ENCODE peak calls at places on chromosome 2, in five cellular contexts. One of them, this sample, is unnamed.

GRCh38 chr2:178855151-178855550 is 47.9 kb upstream of the TTN start:
- DNase-seq in body of pancreas: no peak
- DNase-seq in colonic mucosa: no peak
- DNase-seq in RWPE1: no peak
- DNase-seq in stomach: no peak
- DNase-seq in this sample: no peak

GRCh38 chr2:16652296-16653082 is 13.1 kb downstream of the CYRIA start:
- DNase-seq in body of pancreas: no peak
- DNase-seq in colonic mucosa: peak; percentile 47
- DNase-seq in RWPE1: no peak
- DNase-seq in stomach: no peak
- DNase-seq in this sample: no peak

GRCh38 chr2:85578243-85579180 is 1.1 kb downstream of the VAMP8 start:
- DNase-seq in body of pancreas: peak; percentile 44
- DNase-seq in colonic mucosa: peak; percentile 61
- DNase-seq in RWPE1: no peak
- DNase-seq in stomach: peak; percentile 63
- DNase-seq in this sample: peak; percentile 18

GRCh38 chr2:63849381-63850203 is 7.9 kb downstream of the UGP2 start:
- DNase-seq in body of pancreas: no peak
- DNase-seq in colonic mucosa: no peak
- DNase-seq in RWPE1: no peak
- DNase-seq in stomach: no peak
- DNase-seq in this sample: no peak

GRCh38 chr2:207113403-207113802 is 52.3 kb downstream of the KLF7 start:
- DNase-seq in body of pancreas: no peak
- DNase-seq in colonic mucosa: no peak
- DNase-seq in RWPE1: no peak
- DNase-seq in stomach: no peak
- DNase-seq in this sample: no peak

GRCh38 chr2:196166876-196167275 is 4.5 kb downstream of the STK17B start:
- DNase-seq in body of pancreas: no peak
- DNase-seq in colonic mucosa: no peak
- DNase-seq in RWPE1: peak; percentile 12
- DNase-seq in stomach: no peak
- DNase-seq in this sample: no peak

GRCh38 chr2:227079726-227080125 is 84.3 kb downstream of the COL4A4 start:
- DNase-seq in body of pancreas: no peak
- DNase-seq in colonic mucosa: no peak
- DNase-seq in RWPE1: no peak
- DNase-seq in stomach: no peak
- DNase-seq in this sample: no peak

GRCh38 chr2:127695491-127696472 is 5.5 kb upstream of the SFT2D3 start:
- DNase-seq in body of pancreas: peak; percentile 54
- DNase-seq in colonic mucosa: peak; percentile 75
- DNase-seq in RWPE1: no peak
- DNase-seq in stomach: peak; percentile 48
- DNase-seq in this sample: peak; percentile 90

GRCh38 chr2:85318222-85319182 is 9.3 kb downstream of the TGOLN2 start:
- DNase-seq in body of pancreas: no peak
- DNase-seq in colonic mucosa: no peak
- DNase-seq in RWPE1: peak; percentile 15
- DNase-seq in stomach: no peak
- DNase-seq in this sample: no peak

GRCh38 chr2:240213226-240213475 is 72.7 kb upstream of the OTOS start:
- DNase-seq in body of pancreas: peak; percentile 3
- DNase-seq in colonic mucosa: no peak
- DNase-seq in RWPE1: no peak
- DNase-seq in stomach: no peak
- DNase-seq in this sample: no peak

GRCh38 chr2:98465456-98466201 is 21.0 kb downstream of the INPP4A start:
- DNase-seq in body of pancreas: peak; percentile 51
- DNase-seq in colonic mucosa: peak; percentile 79
- DNase-seq in RWPE1: no peak
- DNase-seq in stomach: peak; percentile 75
- DNase-seq in this sample: peak; percentile 85

GRCh38 chr2:197149546-197149945 is 161.0 kb downstream of the ANKRD44 start:
- DNase-seq in body of pancreas: no peak
- DNase-seq in colonic mucosa: no peak
- DNase-seq in RWPE1: no peak
- DNase-seq in stomach: no peak
- DNase-seq in this sample: no peak

GRCh38 chr2:46857871-46858696 is 57.5 kb downstream of the MCFD2 start:
- DNase-seq in body of pancreas: no peak
- DNase-seq in colonic mucosa: no peak
- DNase-seq in RWPE1: no peak
- DNase-seq in stomach: no peak
- DNase-seq in this sample: no peak

GRCh38 chr2:155377178-155377780 is 678.8 kb downstream of the KCNJ3 start:
- DNase-seq in body of pancreas: no peak
- DNase-seq in colonic mucosa: no peak
- DNase-seq in RWPE1: peak; percentile 2
- DNase-seq in stomach: no peak
- DNase-seq in this sample: no peak

GRCh38 chr2:100921685-100922161 is 80.4 kb upstream of the RPL31 start:
- DNase-seq in body of pancreas: no peak
- DNase-seq in colonic mucosa: no peak
- DNase-seq in RWPE1: no peak
- DNase-seq in stomach: no peak
- DNase-seq in this sample: no peak

GRCh38 chr2:100923461-100924020 is 78.5 kb upstream of the RPL31 start:
- DNase-seq in body of pancreas: no peak
- DNase-seq in colonic mucosa: no peak
- DNase-seq in RWPE1: no peak
- DNase-seq in stomach: no peak
- DNase-seq in this sample: no peak

GRCh38 chr2:100924122-100924519 is 78.0 kb upstream of the RPL31 start:
- DNase-seq in body of pancreas: no peak
- DNase-seq in colonic mucosa: no peak
- DNase-seq in RWPE1: no peak
- DNase-seq in stomach: no peak
- DNase-seq in this sample: no peak

GRCh38 chr2:100924520-100925451 is 77.3 kb upstream of the RPL31 start:
- DNase-seq in body of pancreas: no peak
- DNase-seq in colonic mucosa: peak; percentile 33
- DNase-seq in RWPE1: no peak
- DNase-seq in stomach: peak; percentile 35
- DNase-seq in this sample: no peak

GRCh38 chr2:100919316-100919715 is 82.8 kb upstream of the RPL31 start:
- DNase-seq in body of pancreas: no peak
- DNase-seq in colonic mucosa: no peak
- DNase-seq in RWPE1: no peak
- DNase-seq in stomach: no peak
- DNase-seq in this sample: no peak
- TF ChIP-seq CTCF in body of pancreas: no peak
- TF ChIP-seq CTCF in colonic mucosa: no peak
- TF ChIP-seq CTCF in RWPE1: no peak
- TF ChIP-seq CTCF in stomach: no peak
- TF ChIP-seq CTCF in this sample: no peak

DNA sequence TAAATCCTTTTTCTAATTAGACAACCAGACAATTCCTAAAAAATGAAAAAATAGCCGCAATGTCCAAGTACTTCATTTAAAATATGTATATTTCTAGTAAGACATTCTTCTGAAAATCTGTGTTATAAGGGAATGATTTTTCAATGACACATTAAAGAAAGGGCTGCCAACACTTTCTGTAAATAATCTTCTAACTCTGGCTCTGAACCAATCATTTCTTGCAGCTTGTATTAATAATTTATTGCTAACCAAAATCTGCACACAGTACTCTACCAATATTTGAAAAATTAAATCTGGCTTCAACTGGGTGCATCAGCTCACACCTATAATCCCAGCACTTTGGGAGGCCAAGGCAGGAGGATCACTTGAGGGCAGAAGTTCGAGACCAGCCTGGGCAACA is 8.3 kb downstream of the NFU1 start:
- DNase-seq in body of pancreas: no peak
- DNase-seq in colonic mucosa: no peak
- DNase-seq in RWPE1: no peak
- DNase-seq in stomach: no peak
- DNase-seq in this sample: no peak
- TF ChIP-seq CTCF in body of pancreas: no peak
- TF ChIP-seq CTCF in colonic mucosa: no peak
- TF ChIP-seq CTCF in RWPE1: no peak
- TF ChIP-seq CTCF in stomach: no peak
- TF ChIP-seq CTCF in this sample: no peak

GRCh38 chr2:116949249-116949648 is 865.2 kb upstream of the DDX18 start:
- DNase-seq in body of pancreas: no peak
- DNase-seq in colonic mucosa: no peak
- DNase-seq in RWPE1: no peak
- DNase-seq in stomach: no peak
- DNase-seq in this sample: no peak

GRCh38 chr2:116948258-116948657 is 866.2 kb upstream of the DDX18 start:
- DNase-seq in body of pancreas: no peak
- DNase-seq in colonic mucosa: no peak
- DNase-seq in RWPE1: no peak
- DNase-seq in stomach: no peak
- DNase-seq in this sample: no peak

GRCh38 chr2:116955646-116956045 is 858.8 kb upstream of the DDX18 start:
- DNase-seq in body of pancreas: no peak
- DNase-seq in colonic mucosa: no peak
- DNase-seq in RWPE1: no peak
- DNase-seq in stomach: no peak
- DNase-seq in this sample: no peak

GRCh38 chr2:116952254-116952653 is 862.2 kb upstream of the DDX18 start:
- DNase-seq in body of pancreas: no peak
- DNase-seq in colonic mucosa: peak; percentile 17
- DNase-seq in RWPE1: peak; percentile 26
- DNase-seq in stomach: no peak
- DNase-seq in this sample: peak; percentile 2
- TF ChIP-seq CTCF in body of pancreas: peak; percentile 5
- TF ChIP-seq CTCF in colonic mucosa: peak; percentile 38
- TF ChIP-seq CTCF in RWPE1: peak; percentile 26
- TF ChIP-seq CTCF in stomach: no peak
- TF ChIP-seq CTCF in this sample: no peak

GRCh38 chr2:201915446-201915845 is 109.1 kb downstream of the CDK15 start:
- DNase-seq in body of pancreas: no peak
- DNase-seq in colonic mucosa: no peak
- DNase-seq in RWPE1: no peak
- DNase-seq in stomach: no peak
- DNase-seq in this sample: no peak
- TF ChIP-seq CTCF in body of pancreas: no peak
- TF ChIP-seq CTCF in colonic mucosa: no peak
- TF ChIP-seq CTCF in RWPE1: no peak
- TF ChIP-seq CTCF in stomach: no peak
- TF ChIP-seq CTCF in this sample: no peak

GRCh38 chr2:52934920-52935640 is 832.5 kb upstream of the CHAC2 start:
- DNase-seq in body of pancreas: no peak
- DNase-seq in colonic mucosa: no peak
- DNase-seq in RWPE1: no peak
- DNase-seq in stomach: no peak
- DNase-seq in this sample: no peak
- TF ChIP-seq CTCF in body of pancreas: no peak
- TF ChIP-seq CTCF in colonic mucosa: no peak
- TF ChIP-seq CTCF in RWPE1: no peak
- TF ChIP-seq CTCF in stomach: no peak
- TF ChIP-seq CTCF in this sample: no peak

GRCh38 chr2:218727502-218728165 is 17.0 kb downstream of the TTLL4 start:
- DNase-seq in body of pancreas: no peak
- DNase-seq in colonic mucosa: no peak
- DNase-seq in RWPE1: no peak
- DNase-seq in stomach: no peak
- DNase-seq in this sample: no peak
- TF ChIP-seq CTCF in body of pancreas: peak; percentile 19
- TF ChIP-seq CTCF in colonic mucosa: peak; percentile 27
- TF ChIP-seq CTCF in RWPE1: no peak
- TF ChIP-seq CTCF in stomach: peak; percentile 32
- TF ChIP-seq CTCF in this sample: no peak

GRCh38 chr2:26616032-26616863 is 24.9 kb downstream of the CIB4 start:
- DNase-seq in body of pancreas: no peak
- DNase-seq in colonic mucosa: no peak
- DNase-seq in RWPE1: no peak
- DNase-seq in stomach: no peak
- DNase-seq in this sample: no peak

GRCh38 chr2:26614205-26615128 is 26.7 kb downstream of the CIB4 start:
- DNase-seq in body of pancreas: no peak
- DNase-seq in colonic mucosa: no peak
- DNase-seq in RWPE1: no peak
- DNase-seq in stomach: peak; percentile 11
- DNase-seq in this sample: no peak

GRCh38 chr2:26616864-26617135 is 24.4 kb downstream of the CIB4 start:
- DNase-seq in body of pancreas: no peak
- DNase-seq in colonic mucosa: no peak
- DNase-seq in RWPE1: no peak
- DNase-seq in stomach: no peak
- DNase-seq in this sample: no peak

GRCh38 chr2:26613241-26614204 is 27.6 kb downstream of the CIB4 start:
- DNase-seq in body of pancreas: no peak
- DNase-seq in colonic mucosa: peak; percentile 36
- DNase-seq in RWPE1: no peak
- DNase-seq in stomach: no peak
- DNase-seq in this sample: no peak

GRCh38 chr2:26615336-26616031 is 25.7 kb downstream of the CIB4 start:
- DNase-seq in body of pancreas: no peak
- DNase-seq in colonic mucosa: no peak
- DNase-seq in RWPE1: no peak
- DNase-seq in stomach: no peak
- DNase-seq in this sample: no peak
- TF ChIP-seq CTCF in body of pancreas: peak; percentile 3
- TF ChIP-seq CTCF in colonic mucosa: no peak
- TF ChIP-seq CTCF in RWPE1: no peak
- TF ChIP-seq CTCF in stomach: no peak
- TF ChIP-seq CTCF in this sample: no peak

GRCh38 chr2:120677696-120678095 is 58.0 kb upstream of the GLI2 start:
- DNase-seq in body of pancreas: no peak
- DNase-seq in colonic mucosa: no peak
- DNase-seq in RWPE1: no peak
- DNase-seq in stomach: no peak
- DNase-seq in this sample: no peak

GRCh38 chr2:120679526-120679925 is 56.1 kb upstream of the GLI2 start:
- DNase-seq in body of pancreas: no peak
- DNase-seq in colonic mucosa: no peak
- DNase-seq in RWPE1: no peak
- DNase-seq in stomach: no peak
- DNase-seq in this sample: no peak

GRCh38 chr2:120678926-120679325 is 56.7 kb upstream of the GLI2 start:
- DNase-seq in body of pancreas: no peak
- DNase-seq in colonic mucosa: no peak
- DNase-seq in RWPE1: no peak
- DNase-seq in stomach: no peak
- DNase-seq in this sample: no peak

GRCh38 chr2:120677221-120677620 is 58.4 kb upstream of the GLI2 start:
- DNase-seq in body of pancreas: no peak
- DNase-seq in colonic mucosa: no peak
- DNase-seq in RWPE1: no peak
- DNase-seq in stomach: no peak
- DNase-seq in this sample: no peak

DNA sequence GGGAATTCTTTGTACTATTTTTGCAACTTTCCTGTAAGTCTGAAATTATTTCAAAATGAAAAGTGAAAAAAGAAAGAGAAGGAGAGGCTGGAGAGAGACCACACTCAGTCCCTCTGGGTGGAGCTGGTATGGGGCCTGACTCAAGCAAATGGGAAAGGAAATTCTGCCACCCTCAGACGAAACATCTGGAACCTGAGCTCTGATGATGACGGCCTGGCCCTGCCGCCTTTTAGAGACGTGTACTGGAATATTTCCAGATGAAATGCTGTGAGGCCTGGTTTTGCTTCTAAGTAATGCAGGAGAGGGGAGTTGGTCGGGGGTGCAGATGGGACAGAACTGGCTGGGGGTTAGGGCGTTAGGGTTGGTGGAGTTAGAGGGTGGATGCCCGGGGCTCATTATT is 57.4 kb upstream of the GLI2 start:
- DNase-seq in body of pancreas: no peak
- DNase-seq in colonic mucosa: no peak
- DNase-seq in RWPE1: no peak
- DNase-seq in stomach: no peak
- DNase-seq in this sample: no peak
- TF ChIP-seq CTCF in body of pancreas: no peak
- TF ChIP-seq CTCF in colonic mucosa: no peak
- TF ChIP-seq CTCF in RWPE1: no peak
- TF ChIP-seq CTCF in stomach: no peak
- TF ChIP-seq CTCF in this sample: no peak